ENCODE peak calls at places on chromosomes 4 and X, in nine cellular contexts. One of them, this sample, is unnamed.

GRCh38 chr4:19063662-19064061 is 1042.1 kb upstream of the LCORL start:
- DNase-seq in AG04450: no peak
- DNase-seq in neural crest cell: no peak
- DNase-seq in substantia nigra: no peak
- DNase-seq in ascending aorta: no peak
- DNase-seq in AG09319: no peak
- DNase-seq in mucosa of gallbladder: no peak
- DNase-seq in lower lobe of right lung: no peak
- DNase-seq in WERI-Rb-1: no peak
- DNase-seq in this sample: no peak

GRCh38 chrX:80721186-80721585 is 88.5 kb downstream of the BRWD3 start:
- DNase-seq in AG04450: no peak
- DNase-seq in neural crest cell: no peak
- DNase-seq in substantia nigra: no peak
- DNase-seq in ascending aorta: no peak
- DNase-seq in AG09319: no peak
- DNase-seq in mucosa of gallbladder: no peak
- DNase-seq in lower lobe of right lung: no peak
- DNase-seq in WERI-Rb-1: no peak
- DNase-seq in this sample: no peak

GRCh38 chr4:54971474-54971950 is 153.9 kb downstream of the KDR start:
- DNase-seq in AG04450: peak
- DNase-seq in neural crest cell: no peak
- DNase-seq in substantia nigra: no peak
- DNase-seq in ascending aorta: no peak
- DNase-seq in AG09319: peak
- DNase-seq in mucosa of gallbladder: no peak
- DNase-seq in lower lobe of right lung: no peak
- DNase-seq in WERI-Rb-1: no peak
- DNase-seq in this sample: no peak

GRCh38 chrX:48939417-48940228 is 17.8 kb downstream of the OTUD5 start:
- DNase-seq in AG04450: no peak
- DNase-seq in neural crest cell: no peak
- DNase-seq in substantia nigra: no peak
- DNase-seq in ascending aorta: no peak
- DNase-seq in AG09319: no peak
- DNase-seq in mucosa of gallbladder: no peak
- DNase-seq in lower lobe of right lung: no peak
- DNase-seq in WERI-Rb-1: no peak
- DNase-seq in this sample: no peak

GRCh38 chr4:87853108-87853507 is 20.3 kb downstream of the MEPE start:
- DNase-seq in AG04450: no peak
- DNase-seq in neural crest cell: no peak
- DNase-seq in substantia nigra: no peak
- DNase-seq in ascending aorta: no peak
- DNase-seq in AG09319: no peak
- DNase-seq in mucosa of gallbladder: no peak
- DNase-seq in lower lobe of right lung: no peak
- DNase-seq in WERI-Rb-1: no peak
- DNase-seq in this sample: no peak

GRCh38 chr4:76384052-76384451 is 36.9 kb downstream of the CCDC158 start:
- DNase-seq in AG04450: no peak
- DNase-seq in neural crest cell: no peak
- DNase-seq in substantia nigra: no peak
- DNase-seq in ascending aorta: no peak
- DNase-seq in AG09319: no peak
- DNase-seq in mucosa of gallbladder: no peak
- DNase-seq in lower lobe of right lung: no peak
- DNase-seq in WERI-Rb-1: no peak
- DNase-seq in this sample: no peak

GRCh38 chr4:130368668-130369067 is 1272.7 kb downstream of the C4orf33 start:
- DNase-seq in AG04450: no peak
- DNase-seq in neural crest cell: no peak
- DNase-seq in substantia nigra: no peak
- DNase-seq in ascending aorta: no peak
- DNase-seq in AG09319: no peak
- DNase-seq in mucosa of gallbladder: no peak
- DNase-seq in lower lobe of right lung: no peak
- DNase-seq in WERI-Rb-1: no peak
- DNase-seq in this sample: no peak

GRCh38 chr4:103754844-103755243 is 35.1 kb upstream of the TACR3 start:
- DNase-seq in AG04450: no peak
- DNase-seq in neural crest cell: no peak
- DNase-seq in substantia nigra: no peak
- DNase-seq in ascending aorta: no peak
- DNase-seq in AG09319: no peak
- DNase-seq in mucosa of gallbladder: peak
- DNase-seq in lower lobe of right lung: no peak
- DNase-seq in WERI-Rb-1: no peak
- DNase-seq in this sample: no peak

GRCh38 chrX:95950679-95951078 is 734.0 kb upstream of the DIAPH2 start:
- DNase-seq in AG04450: no peak
- DNase-seq in neural crest cell: no peak
- DNase-seq in substantia nigra: no peak
- DNase-seq in ascending aorta: no peak
- DNase-seq in AG09319: no peak
- DNase-seq in mucosa of gallbladder: no peak
- DNase-seq in lower lobe of right lung: no peak
- DNase-seq in WERI-Rb-1: no peak
- DNase-seq in this sample: no peak

GRCh38 chr4:165740911-165741310 is 132.1 kb upstream of the TLL1 start:
- DNase-seq in AG04450: no peak
- DNase-seq in neural crest cell: no peak
- DNase-seq in substantia nigra: no peak
- DNase-seq in ascending aorta: no peak
- DNase-seq in AG09319: no peak
- DNase-seq in mucosa of gallbladder: no peak
- DNase-seq in lower lobe of right lung: no peak
- DNase-seq in WERI-Rb-1: no peak
- DNase-seq in this sample: no peak

GRCh38 chrX:117989512-117989911 is 127.1 kb downstream of the KLHL13 start:
- DNase-seq in AG04450: no peak
- DNase-seq in neural crest cell: no peak
- DNase-seq in substantia nigra: no peak
- DNase-seq in ascending aorta: no peak
- DNase-seq in AG09319: no peak
- DNase-seq in mucosa of gallbladder: no peak
- DNase-seq in lower lobe of right lung: no peak
- DNase-seq in WERI-Rb-1: no peak
- DNase-seq in this sample: no peak

GRCh38 chr4:61401771-61402170 is 201.6 kb downstream of the ADGRL3 start:
- DNase-seq in AG04450: no peak
- DNase-seq in neural crest cell: no peak
- DNase-seq in substantia nigra: no peak
- DNase-seq in ascending aorta: no peak
- DNase-seq in AG09319: no peak
- DNase-seq in mucosa of gallbladder: no peak
- DNase-seq in lower lobe of right lung: no peak
- DNase-seq in WERI-Rb-1: no peak
- DNase-seq in this sample: no peak

GRCh38 chr4:68905598-68906237 is 45.9 kb downstream of the UGT2A3 start:
- DNase-seq in AG04450: no peak
- DNase-seq in neural crest cell: no peak
- DNase-seq in substantia nigra: no peak
- DNase-seq in ascending aorta: no peak
- DNase-seq in AG09319: no peak
- DNase-seq in mucosa of gallbladder: peak
- DNase-seq in lower lobe of right lung: no peak
- DNase-seq in WERI-Rb-1: no peak
- DNase-seq in this sample: no peak

GRCh38 chr4:36039031-36039430 is 205.3 kb downstream of the ARAP2 start:
- DNase-seq in AG04450: no peak
- DNase-seq in neural crest cell: no peak
- DNase-seq in substantia nigra: no peak
- DNase-seq in ascending aorta: no peak
- DNase-seq in AG09319: no peak
- DNase-seq in mucosa of gallbladder: no peak
- DNase-seq in lower lobe of right lung: no peak
- DNase-seq in WERI-Rb-1: no peak
- DNase-seq in this sample: no peak